ENCODE peak calls at places on chromosomes 7 and 10, in five cellular contexts. T, G, L, R and H are unnamed samples.

GRCh38 chr7:44236333-44236728 is 35.6 kb downstream of the YKT6 start:
- DNase-seq in R (no peak), G (no peak), L (no peak), T (no peak), H (peak; percentile 63)

GRCh38 chr10:24255907-24256306 is 47.0 kb downstream of the KIAA1217 start:
- DNase-seq in G (no peak), L (no peak), T (no peak), R (no peak), H (no peak)

GRCh38 chr7:40541336-40541735 is 406.5 kb downstream of the SUGCT start:
- DNase-seq in L (no peak), T (peak; percentile 37), R (no peak), G (no peak), H (no peak)

GRCh38 chr7:88546808-88547207 is 212.7 kb upstream of the ZNF804B start:
- DNase-seq in L (no peak), T (peak; percentile 3), R (no peak), G (peak; percentile 21), H (peak; percentile 37)

GRCh38 chr10:22617516-22617915 is 96.9 kb downstream of the PIP4K2A start:
- DNase-seq in T (no peak), R (no peak), L (no peak), G (no peak), H (no peak)

GRCh38 chr7:17405786-17406185 is 107.3 kb downstream of the AHR start:
- DNase-seq in T (peak; percentile 71), R (no peak), G (no peak), L (no peak), H (no peak)

GRCh38 chr7:108455833-108456677 is at the start of gene NRCAM:
- DNase-seq in G (peak; percentile 61), L (peak; percentile 88), T (peak; percentile 13), R (peak; percentile 40), H (peak; percentile 96)

GRCh38 chr10:78578929-78579328 is 489.8 kb upstream of the ZMIZ1 start:
- DNase-seq in L (no peak), T (no peak), G (no peak), R (no peak), H (no peak)

GRCh38 chr10:118844731-118845573 is 90.2 kb upstream of the CACUL1 start:
- DNase-seq in T (no peak), L (no peak), G (no peak), R (no peak), H (no peak)

GRCh38 chr10:104317195-104318095 is 20.8 kb downstream of the ITPRIP start:
- DNase-seq in L (no peak), T (peak; percentile 68), G (no peak), R (no peak), H (no peak)

GRCh38 chr10:129929343-129930297 is 34.5 kb downstream of the EBF3 start:
- DNase-seq in L (no peak), R (no peak), T (no peak), G (no peak), H (peak; percentile 48)

GRCh38 chr7:140519007-140519399 is 39.7 kb upstream of the MKRN1 start:
- DNase-seq in G (no peak), L (no peak), T (no peak), R (no peak), H (no peak)

GRCh38 chr7:30897770-30898169 is 13.9 kb upstream of the AQP1 start:
- DNase-seq in L (no peak), T (no peak), R (no peak), G (no peak), H (no peak)

GRCh38 chr7:134792968-134793367 is 13.5 kb downstream of the CALD1 start:
- DNase-seq in T (no peak), G (no peak), L (no peak), R (no peak), H (no peak)

GRCh38 chr10:100829103-100829870 is 83.5 kb upstream of the SLF2 start:
- DNase-seq in L (peak; percentile 54), G (no peak), T (no peak), R (no peak), H (peak; percentile 70)

GRCh38 chr7:102313997-102314780 is 27.5 kb downstream of the SH2B2 start:
- DNase-seq in T (no peak), L (no peak), G (no peak), R (no peak), H (no peak)

GRCh38 chr10:33746878-33747277 is 412.4 kb upstream of the NRP1 start:
- DNase-seq in L (no peak), T (no peak), R (no peak), G (no peak), H (no peak)

GRCh38 chr10:28734940-28735759 is 57.8 kb downstream of the BAMBI start:
- DNase-seq in G (no peak), T (peak; percentile 81), L (no peak), R (peak; percentile 39), H (no peak)

GRCh38 chr7:107971613-107972012 is 31.3 kb downstream of the LAMB1 start:
- DNase-seq in L (no peak), T (peak; percentile 6), R (no peak), G (no peak), H (no peak)

GRCh38 chr10:22321156-22321711 is 335 bp downstream of the BMI1 start:
- DNase-seq in T (peak; percentile 55), G (peak; percentile 65), L (peak; percentile 71), R (peak; percentile 57), H (peak; percentile 58)

GRCh38 chr10:78656815-78657621 is 411.7 kb upstream of the ZMIZ1 start:
- DNase-seq in G (peak; percentile 71), R (no peak), L (peak; percentile 88), T (no peak), H (peak; percentile 16)

GRCh38 chr10:11548763-11549089 is 62.7 kb downstream of the USP6NL start:
- DNase-seq in T (no peak), G (no peak), R (no peak), L (no peak), H (no peak)

GRCh38 chr10:114045738-114046458 is 2.2 kb downstream of the ADRB1 start:
- DNase-seq in L (no peak), R (no peak), T (no peak), G (no peak), H (no peak)

GRCh38 chr10:95459446-95459845 is 101.7 kb downstream of the SORBS1 start:
- DNase-seq in L (peak; percentile 5), T (no peak), R (no peak), G (no peak), H (no peak)

GRCh38 chr10:101495324-101495925 is 92.6 kb downstream of the POLL start:
- DNase-seq in T (no peak), G (no peak), R (no peak), L (no peak), H (peak; percentile 39)

GRCh38 chr10:77763453-77764430 is 126.1 kb upstream of the KCNMA1 start:
- DNase-seq in G (no peak), T (no peak), R (no peak), L (no peak), H (no peak)

GRCh38 chr7:107972075-107972482 is 30.9 kb downstream of the LAMB1 start:
- DNase-seq in L (no peak), T (peak; percentile 59), R (peak; percentile 46), G (no peak), H (no peak)

GRCh38 chr10:113880236-113880635 is 25.8 kb downstream of the NHLRC2 start:
- DNase-seq in R (no peak), T (no peak), L (no peak), G (no peak), H (no peak)